ENCODE peak calls at places on chromosomes 6 and 20, in seven cellular contexts. U is naive thymus-derived CD4-positive, alpha-beta T cell; T is uterus; X is mucosa of descending colon; E is H7; P is astrocyte of the cerebellum; C is bronchial epithelial cell. I is an unnamed sample.

GRCh38 chr6:26575494-26575939 is 21.2 kb upstream of the ABT1 start:
- DNase-seq in X (no peak), T (no peak), P (no peak), E (no peak), U (no peak), C (peak), I (peak)

GRCh38 chr20:37397076-37397953 is 51.4 kb downstream of the SRC start:
- DNase-seq in X (no peak), C (no peak), P (no peak), U (no peak), T (no peak), E (peak), I (no peak)

GRCh38 chr20:43243672-43244269 is 54.1 kb upstream of the PTPRT start:
- DNase-seq in E (peak), U (no peak), X (peak), C (no peak), P (no peak), T (no peak), I (no peak)

GRCh38 chr6:95321106-95321505 is 256.2 kb upstream of the MANEA start:
- DNase-seq in C (peak), P (no peak), T (no peak), X (no peak), E (no peak), U (no peak), I (no peak)

GRCh38 chr6:142258305-142258704 is 43.5 kb upstream of the ADGRG6 start:
- DNase-seq in E (no peak), C (no peak), X (no peak), P (no peak), U (no peak), T (no peak), I (no peak)

GRCh38 chr6:44494011-44494501 is 106.5 kb downstream of the CDC5L start:
- DNase-seq in X (no peak), E (no peak), P (no peak), C (peak), U (no peak), T (no peak), I (no peak)

GRCh38 chr20:11304811-11305210 is 612.9 kb upstream of the BTBD3 start:
- DNase-seq in E (no peak), T (no peak), P (no peak), U (no peak), X (no peak), C (no peak), I (no peak)

GRCh38 chr20:50776122-50776795 is 18.6 kb upstream of the BCAS4 start:
- DNase-seq in U (no peak), T (peak), X (no peak), P (no peak), C (no peak), E (no peak), I (no peak)

GRCh38 chr6:140264451-140264850 is 890.0 kb upstream of the CITED2 start:
- DNase-seq in P (peak), X (no peak), E (no peak), T (no peak), U (no peak), C (no peak), I (no peak)

DNA sequence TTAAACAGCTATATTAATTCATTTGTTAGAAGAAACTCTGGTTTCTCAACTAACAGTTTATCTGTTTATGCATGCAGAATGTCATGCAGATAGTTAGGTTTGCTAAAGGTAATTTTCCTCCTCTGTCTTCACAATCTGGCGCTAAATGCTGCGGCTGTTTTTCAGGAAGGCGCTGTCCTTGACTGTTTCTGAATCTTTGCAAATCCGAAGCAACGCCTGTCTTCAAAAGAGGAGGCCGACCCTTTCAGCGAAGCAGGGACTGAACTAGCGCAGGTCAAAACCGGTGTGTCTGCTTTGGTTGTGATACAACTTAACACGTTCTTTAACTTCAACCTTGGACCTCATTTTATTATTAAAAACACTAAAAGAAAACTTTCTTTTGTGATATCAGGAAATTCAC is 737.2 kb downstream of the QKI start:
- DNase-seq in E (no peak), P (no peak), X (no peak), U (no peak), T (no peak), C (no peak), I (no peak)
- H3K4me3 ChIP-seq in E (no peak), P (no peak), X (no peak), U (no peak), T (no peak), C (no peak), I (no peak)

GRCh38 chr6:138419766-138420165 is 15.7 kb downstream of the HEBP2 start:
- DNase-seq in E (no peak), P (no peak), T (no peak), X (no peak), U (no peak), C (no peak), I (no peak)

GRCh38 chr6:138422861-138423260 is 18.8 kb downstream of the HEBP2 start:
- DNase-seq in P (no peak), E (no peak), C (no peak), X (no peak), U (no peak), T (no peak), I (no peak)

GRCh38 chr6:138421089-138421488 is 17.1 kb downstream of the HEBP2 start:
- DNase-seq in U (no peak), C (no peak), P (no peak), E (no peak), X (no peak), T (no peak), I (no peak)

GRCh38 chr6:138420356-138420755 is 16.3 kb downstream of the HEBP2 start:
- DNase-seq in E (no peak), U (no peak), C (no peak), X (no peak), T (no peak), P (no peak), I (no peak)

GRCh38 chr6:138421608-138422007 is 17.6 kb downstream of the HEBP2 start:
- DNase-seq in U (no peak), T (no peak), P (no peak), C (no peak), E (no peak), X (no peak), I (no peak)
- H3K4me3 ChIP-seq in U (no peak), T (no peak), P (no peak), C (no peak), E (no peak), X (no peak), I (no peak)

DNA sequence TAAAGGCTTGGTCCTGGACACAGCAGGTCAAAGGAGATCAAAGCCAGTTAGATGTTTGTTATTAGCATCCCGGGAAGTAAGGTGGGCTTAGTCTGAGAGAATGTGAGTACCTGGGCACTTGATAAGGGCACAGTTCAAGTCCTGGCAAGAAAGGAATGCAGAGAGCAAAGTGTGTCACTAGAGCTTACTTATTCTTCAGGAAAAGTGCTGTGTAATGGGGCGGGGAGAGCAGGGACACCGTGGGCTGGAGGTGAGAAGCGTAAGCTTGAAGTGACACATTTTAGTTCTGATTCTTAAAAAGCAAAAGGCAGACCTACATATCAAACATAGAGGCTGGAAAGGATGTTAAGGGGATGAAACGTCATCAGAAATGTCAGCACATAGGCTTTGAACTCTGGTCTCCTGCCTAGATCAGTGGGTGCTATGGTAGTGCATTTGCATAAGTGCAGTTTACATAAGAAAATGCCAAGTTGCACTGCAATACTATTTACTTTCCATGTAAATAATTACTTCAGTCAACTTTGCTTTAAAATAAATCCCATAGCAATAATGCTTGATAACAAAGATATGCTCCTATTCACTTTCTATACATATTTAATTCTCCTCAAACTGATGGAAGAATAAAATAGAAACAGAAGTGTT is 2.6 kb downstream of the SAMD5 start:
- DNase-seq in X (peak), P (no peak), T (no peak), U (no peak), E (no peak), C (peak), I (no peak)
- H3K4me3 ChIP-seq in X (no peak), P (no peak), T (no peak), U (no peak), E (no peak), C (no peak), I (no peak)

DNA sequence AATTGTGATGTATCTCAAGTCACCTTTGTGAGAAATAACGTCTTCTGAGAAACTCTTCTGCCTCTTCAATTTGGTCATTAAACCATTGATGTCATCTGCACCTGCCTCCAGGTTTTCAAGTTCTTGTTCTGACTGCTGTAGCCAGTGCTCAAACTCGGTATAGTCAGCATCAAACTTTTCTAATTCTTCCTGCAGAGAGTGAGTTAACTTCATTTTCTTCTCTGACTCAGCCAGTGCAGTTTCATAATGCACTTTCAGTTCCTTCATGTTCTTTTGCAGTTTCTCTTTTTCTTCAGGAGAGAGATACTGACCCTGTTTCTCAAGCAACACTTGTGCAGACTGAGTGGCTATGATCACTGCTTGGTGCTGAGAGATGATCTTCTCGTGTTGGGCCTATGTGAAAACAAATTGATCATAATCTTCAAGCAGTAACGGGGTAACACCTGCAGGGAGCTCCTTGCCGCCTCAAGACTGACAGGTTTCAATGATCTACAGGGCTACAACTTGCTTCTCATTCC is 48.8 kb downstream of the DST start:
- DNase-seq in X (no peak), C (no peak), U (no peak), E (no peak), P (no peak), T (no peak), I (no peak)
- H3K4me3 ChIP-seq in X (no peak), C (no peak), U (no peak), E (no peak), P (no peak), T (no peak), I (no peak)

DNA sequence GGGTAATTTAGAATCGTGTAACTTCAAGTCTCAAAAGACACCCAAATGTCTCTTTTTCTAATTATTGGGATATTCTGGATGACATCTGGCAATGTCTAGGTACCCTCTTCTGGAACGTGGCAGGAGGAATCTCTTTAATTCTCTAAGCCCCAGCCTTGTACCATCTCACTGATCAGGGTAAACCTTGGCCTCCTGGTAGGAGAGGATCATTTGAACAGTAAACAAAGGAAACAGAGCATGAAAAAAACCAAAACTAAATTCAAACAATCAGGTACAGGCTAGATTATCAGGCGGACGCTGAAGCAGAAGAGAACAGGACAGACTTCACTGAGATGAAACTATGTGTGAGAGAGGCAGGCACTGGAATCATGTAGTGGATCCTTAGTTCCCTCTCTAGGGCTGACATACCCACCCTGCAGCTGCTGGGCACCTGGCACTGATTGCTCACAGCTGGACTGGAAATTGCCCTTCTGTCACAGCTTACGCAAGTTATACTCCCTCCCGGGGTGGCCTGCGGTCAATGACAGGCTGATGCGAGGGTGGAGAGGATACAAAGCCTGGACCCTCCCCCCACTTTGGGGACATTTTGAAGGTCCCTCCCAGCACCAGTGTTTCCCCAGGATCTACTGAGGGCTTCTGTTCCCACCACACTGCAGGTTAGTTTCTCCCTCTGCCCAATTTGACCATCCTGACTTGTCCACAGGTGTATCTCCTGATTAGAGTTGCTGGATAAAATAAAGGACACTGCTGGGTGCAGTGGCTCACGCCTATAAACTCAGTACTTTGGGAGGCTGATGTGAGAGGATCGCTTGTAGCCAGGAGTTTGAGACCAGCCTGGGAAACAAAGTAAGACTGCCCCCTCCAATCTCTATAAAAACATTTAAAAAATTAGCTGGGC is 20.6 kb upstream of the ZBTB24 start:
- DNase-seq in X (no peak), T (no peak), E (no peak), P (no peak), C (no peak), U (no peak), I (no peak)
- H3K4me3 ChIP-seq in X (no peak), T (no peak), E (no peak), P (no peak), C (no peak), U (no peak), I (no peak)

DNA sequence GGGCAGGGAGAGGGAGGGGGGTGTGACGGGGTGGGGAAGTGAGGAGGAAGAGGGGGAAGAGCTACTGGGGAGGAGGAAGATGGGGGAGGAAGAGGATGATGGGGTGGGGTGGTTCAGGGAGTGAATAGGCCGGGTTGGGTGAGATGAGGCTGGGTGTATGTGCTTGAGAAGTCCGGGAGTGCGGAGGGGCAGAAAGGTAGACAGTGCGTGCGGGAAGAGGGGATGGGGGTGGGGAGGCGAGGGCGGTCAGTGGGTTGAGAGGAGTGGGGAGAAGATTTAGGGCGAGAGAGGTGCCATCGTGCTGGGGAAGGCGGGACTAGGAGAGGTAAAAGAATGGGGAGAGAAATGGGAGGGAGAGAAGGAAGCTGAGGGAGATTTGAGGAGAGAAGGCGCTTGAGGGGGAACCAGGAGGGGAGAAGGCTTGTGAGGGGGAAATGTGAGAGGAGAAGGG is 30.9 kb upstream of the NOTCH4 start:
- DNase-seq in U (no peak), X (no peak), P (no peak), C (no peak), E (peak), T (no peak), I (no peak)
- H3K4me3 ChIP-seq in U (peak), X (no peak), P (peak), C (peak), E (peak), T (peak), I (no peak)

DNA sequence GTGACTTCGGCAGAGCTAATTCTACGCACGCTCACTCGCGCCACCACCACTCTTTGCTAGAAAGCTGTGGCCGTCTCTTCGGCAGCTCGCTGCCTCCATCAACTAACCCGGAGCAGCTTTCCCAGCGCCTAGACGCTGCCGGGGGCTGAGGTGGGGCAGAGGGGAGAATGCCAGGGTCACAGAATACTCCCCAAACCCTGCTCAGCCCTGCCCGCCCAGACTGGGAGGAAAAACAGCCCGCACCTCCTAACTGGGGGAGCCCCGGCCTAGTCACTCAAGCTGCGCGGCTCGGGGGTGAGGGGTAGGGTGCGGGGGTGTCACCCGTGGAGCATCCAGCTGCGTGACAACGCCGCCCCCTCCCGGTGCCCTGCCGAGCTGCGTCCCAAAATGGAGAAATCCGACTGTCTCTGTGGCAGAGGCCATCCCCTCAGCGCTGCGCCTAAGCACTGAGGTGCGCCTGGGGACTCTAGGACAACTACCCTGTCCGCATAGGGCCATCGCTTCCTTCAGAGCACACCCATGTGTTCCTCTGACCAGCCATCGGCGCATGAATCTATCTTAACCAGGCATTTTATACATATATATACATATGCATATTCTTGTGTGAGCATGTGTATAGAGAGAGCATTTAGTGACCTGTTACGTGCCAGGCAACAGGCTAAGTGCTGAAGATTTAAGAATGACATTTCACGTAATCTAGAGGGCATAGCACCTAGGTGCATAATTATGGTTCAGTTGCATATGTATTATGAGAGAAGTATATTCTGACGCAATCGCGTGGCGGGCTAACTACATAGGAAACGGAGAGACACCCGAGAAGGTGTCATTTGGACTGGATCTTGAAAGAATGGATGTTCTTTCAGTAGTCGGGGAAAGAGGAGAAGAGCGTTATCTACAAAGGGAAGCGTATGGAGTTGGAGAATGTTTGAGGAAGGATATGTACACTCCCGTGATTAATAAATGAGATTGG is 1.5 kb upstream of the TENT5A start:
- DNase-seq in P (no peak), U (peak), X (peak), C (no peak), T (peak), E (peak), I (peak)
- H3K4me3 ChIP-seq in P (peak), U (peak), X (peak), C (peak), T (peak), E (peak), I (peak)

DNA sequence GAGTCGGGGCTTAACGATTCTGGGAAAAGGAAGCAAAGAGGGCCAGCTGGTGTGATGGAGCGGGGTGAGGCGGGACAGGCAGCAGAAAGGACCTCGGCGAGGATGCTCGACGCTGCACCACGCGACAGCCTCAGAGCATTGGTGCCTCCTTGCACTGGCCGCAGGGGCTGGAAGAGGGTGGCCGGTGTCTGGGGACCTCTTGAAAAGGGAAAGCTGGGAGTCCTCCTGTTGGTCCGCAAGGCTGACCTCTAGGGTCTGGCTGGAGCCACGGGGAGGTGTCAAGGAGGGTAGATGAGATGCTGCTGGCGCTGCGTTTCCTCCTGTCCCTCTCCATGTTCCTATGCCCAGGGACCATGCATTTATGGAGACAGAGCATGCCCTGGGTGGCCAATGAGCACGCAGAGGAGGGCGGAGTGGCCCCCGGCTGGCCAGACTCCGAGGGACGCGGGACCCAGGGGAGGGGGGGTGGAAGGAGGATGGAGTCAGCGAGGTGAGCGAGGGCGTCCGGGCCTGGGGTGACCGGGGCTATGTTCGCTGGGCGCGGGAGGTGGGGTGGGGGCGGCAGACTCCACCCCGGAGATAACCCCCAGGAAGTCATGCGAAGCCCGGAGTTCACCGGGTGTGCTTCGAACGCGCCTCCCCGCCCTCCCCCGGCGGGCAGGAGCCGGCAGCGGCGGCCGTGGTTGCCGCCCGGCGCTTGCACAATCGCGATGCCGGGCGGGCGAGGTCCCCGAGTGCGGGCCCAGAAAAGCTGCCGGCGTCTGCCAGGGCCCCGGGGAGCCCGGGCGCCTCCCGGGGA is at the start of gene CYP24A1:
- DNase-seq in P (no peak), U (no peak), E (peak), T (no peak), X (no peak), C (no peak), I (no peak)
- H3K4me3 ChIP-seq in P (peak), U (no peak), E (peak), T (no peak), X (no peak), C (no peak), I (no peak)

I was measured in HAP-1.